ENCODE peak calls at places on chromosomes 13 and 19, in five cellular contexts. N is stimulated activated CD8-positive, alpha-beta memory T cell treated with anti-CD3 and anti-CD28 coated beads, Interleukin-15, amount 100 ng/mL, for 1 hour; W is NCI-H2081; Y is T follicular helper cell; A is germinal center. E is an unnamed sample.

GRCh38 chr13:90015565-90016507 is 1331.7 kb upstream of the MIR17HG start:
- DNase-seq in N (no peak), Y (no peak), W (no peak), A (no peak), E (no peak)

GRCh38 chr19:3403489-3404323 is 37.3 kb downstream of the NFIC start:
- DNase-seq in W (no peak), A (no peak), N (no peak), Y (no peak), E (no peak)

GRCh38 chr13:41458939-41459753 is 1.8 kb downstream of the RGCC start:
- DNase-seq in A (peak), Y (peak), W (no peak), N (peak), E (peak)

GRCh38 chr13:97976551-97977375 is 23.3 kb downstream of the IPO5 start:
- DNase-seq in W (peak), Y (peak), N (peak), A (peak), E (no peak)

GRCh38 chr13:42883771-42884170 is 102.4 kb downstream of the FAM216B start:
- DNase-seq in Y (no peak), W (peak), N (no peak), A (no peak), E (no peak)

GRCh38 chr13:76425930-76426329 is 460.3 kb downstream of the KCTD12 start:
- DNase-seq in N (no peak), A (no peak), Y (no peak), W (no peak), E (no peak)

GRCh38 chr19:48329167-48329891 is 4.0 kb downstream of the EMP3 start:
- DNase-seq in Y (no peak), N (no peak), W (no peak), A (peak), E (peak)

GRCh38 chr19:4059931-4060620 is 6.6 kb downstream of the ZBTB7A start:
- DNase-seq in N (no peak), Y (peak), W (no peak), A (no peak), E (peak)

GRCh38 chr19:28932446-28932845 is 280.5 kb downstream of the UQCRFS1 start:
- DNase-seq in A (no peak), Y (no peak), W (no peak), N (no peak), E (no peak)

GRCh38 chr19:42424712-42425131 is 2.5 kb downstream of the LIPE start:
- DNase-seq in A (no peak), W (no peak), N (no peak), Y (no peak), E (no peak)

E was measured in T-cell.